ENCODE peak calls at places on chromosomes 6 and 20, in four cellular contexts. J is thoracic aorta, Y is osteocyte, K is fibroblast of mammary gland. S is an unnamed sample.

GRCh38 chr6:6897140-6897539 is 210.6 kb upstream of the RREB1 start:
- DNase-seq in J (no peak), Y (no peak), K (no peak), S (no peak)

GRCh38 chr6:44514085-44514484 is 126.6 kb downstream of the CDC5L start:
- DNase-seq in Y (peak; percentile 38), J (no peak), K (no peak), S (no peak)

GRCh38 chr20:49799698-49800097 is 12.9 kb upstream of the SLC9A8 start:
- DNase-seq in K (no peak), Y (no peak), J (no peak), S (no peak)

GRCh38 chr6:44653761-44654218 is 266.3 kb downstream of the CDC5L start:
- DNase-seq in Y (no peak), K (no peak), J (no peak), S (no peak)

GRCh38 chr6:122033564-122034181 is 365.8 kb upstream of the HSF2 start:
- DNase-seq in J (no peak), K (peak; percentile 71), Y (no peak), S (no peak)

GRCh38 chr6:136424450-136424849 is 125.8 kb downstream of the MAP7 start:
- DNase-seq in J (no peak), Y (no peak), K (no peak), S (no peak)

GRCh38 chr6:17583811-17584210 is 16.3 kb upstream of the FAM8A1 start:
- DNase-seq in Y (no peak), K (peak; percentile 53), J (no peak), S (no peak)

GRCh38 chr6:42831237-42831636 is 48.2 kb upstream of the RPL7L1 start:
- DNase-seq in J (no peak), Y (no peak), K (no peak), S (no peak)

GRCh38 chr6:121523628-121524027 is 88.2 kb downstream of the GJA1 start:
- DNase-seq in K (no peak), Y (no peak), J (no peak), S (no peak)

GRCh38 chr6:104771258-104771832 is 88.4 kb downstream of the HACE1 start:
- DNase-seq in K (peak; percentile 32), Y (no peak), J (no peak), S (no peak)

GRCh38 chr20:31374346-31374745 is 5.9 kb downstream of the DEFB118 start:
- DNase-seq in J (no peak), Y (no peak), K (no peak), S (no peak)

GRCh38 chr20:33668087-33668790 is 1.5 kb downstream of the ACTL10 start:
- DNase-seq in K (no peak), J (no peak), Y (no peak), S (peak; percentile 72)

GRCh38 chr6:37323568-37323967 is 30.2 kb upstream of the RNF8 start:
- DNase-seq in Y (no peak), J (no peak), K (peak; percentile 52), S (no peak)

GRCh38 chr6:72522735-72523141 is 99.1 kb upstream of the KCNQ5 start:
- DNase-seq in K (no peak), J (no peak), Y (no peak), S (no peak)

GRCh38 chr6:123380257-123380656 is 256.5 kb downstream of the TRDN start:
- DNase-seq in J (no peak), K (peak; percentile 43), Y (no peak), S (no peak)

GRCh38 chr6:11793277-11793676 is 14.7 kb upstream of the ADTRP start:
- DNase-seq in Y (no peak), K (no peak), J (no peak), S (no peak)

GRCh38 chr20:9507544-9508239 is 6.7 kb upstream of the LAMP5 start:
- DNase-seq in Y (no peak), K (no peak), J (no peak), S (no peak)

GRCh38 chr6:157531169-157531985 is 150.4 kb downstream of the ZDHHC14 start:
- DNase-seq in Y (no peak), J (no peak), K (no peak), S (peak; percentile 18)

GRCh38 chr6:12423852-12424251 is 133.7 kb downstream of the EDN1 start:
- DNase-seq in K (no peak), Y (no peak), J (no peak), S (no peak)

GRCh38 chr20:36399147-36399968 is 93.2 kb downstream of the DLGAP4 start:
- DNase-seq in J (no peak), K (peak; percentile 28), Y (no peak), S (peak; percentile 39)

GRCh38 chr20:44572551-44573500 is 9.6 kb upstream of the PKIG start:
- DNase-seq in K (peak; percentile 96), Y (no peak), J (no peak), S (no peak)

GRCh38 chr6:160519603-160520042 is 144.5 kb downstream of the LPA start:
- DNase-seq in J (no peak), Y (no peak), K (no peak), S (no peak)

DNA sequence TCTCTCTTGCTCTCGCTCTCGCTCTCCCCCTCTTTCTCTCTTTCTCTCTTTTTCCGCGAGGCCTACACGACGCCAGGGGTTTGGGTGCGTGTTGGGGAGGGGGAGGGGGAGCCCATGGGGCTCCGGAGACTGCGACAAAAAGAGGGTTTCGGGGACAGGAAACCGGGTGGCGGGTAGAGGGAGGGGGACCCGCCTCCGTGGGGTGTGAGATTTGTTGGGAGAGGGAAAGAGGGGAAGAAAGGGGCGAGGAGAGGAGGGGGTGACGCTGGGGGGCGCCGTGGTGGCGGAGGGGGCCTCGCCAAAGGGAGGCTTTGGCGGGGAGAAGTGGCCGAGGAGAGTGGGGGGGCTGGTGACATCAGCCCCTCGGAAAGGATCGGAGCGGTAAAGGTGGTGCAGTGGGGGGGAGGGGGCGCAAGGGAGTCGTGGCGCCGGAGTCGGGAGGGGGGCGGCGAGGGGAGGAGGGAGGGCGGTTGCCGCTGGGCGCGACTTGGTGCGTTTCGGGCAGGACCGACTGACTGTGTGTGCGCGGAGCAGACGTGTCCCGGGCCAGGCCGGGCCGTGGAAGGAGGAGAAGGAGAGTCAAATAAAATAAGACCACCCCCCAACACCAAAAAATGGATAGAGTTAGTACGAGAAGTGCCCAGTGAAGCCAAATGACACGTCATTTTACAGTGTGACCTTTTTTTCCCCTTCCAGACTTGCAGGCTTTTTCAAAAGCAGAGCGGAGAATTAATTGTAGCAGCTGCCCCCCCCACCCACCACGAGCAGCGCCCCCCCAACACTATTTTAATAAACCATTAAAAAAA is 39.8 kb downstream of the GNAS start:
- DNase-seq in K (peak; percentile 56), Y (peak; percentile 86), J (no peak), S (peak; percentile 56)
- TF ChIP-seq CTCF in K (no peak), Y (no peak), J (no peak), S (no peak)

GRCh38 chr6:47733879-47734558 is 35.6 kb downstream of the ADGRF4 start:
- DNase-seq in Y (no peak), K (peak; percentile 19), J (no peak), S (no peak)
- TF ChIP-seq CTCF in Y (peak; percentile 45), K (peak; percentile 11), J (no peak), S (peak; percentile 46)

GRCh38 chr6:71040841-71041240 is 84.0 kb upstream of the B3GAT2 start:
- DNase-seq in K (no peak), J (no peak), Y (no peak), S (no peak)

GRCh38 chr6:71044753-71045152 is 87.9 kb upstream of the B3GAT2 start:
- DNase-seq in Y (no peak), K (no peak), J (no peak), S (no peak)

GRCh38 chr6:71047401-71047800 is 90.5 kb upstream of the B3GAT2 start:
- DNase-seq in K (no peak), Y (no peak), J (no peak), S (no peak)

GRCh38 chr6:71045296-71045695 is 88.4 kb upstream of the B3GAT2 start:
- DNase-seq in J (no peak), Y (no peak), K (no peak), S (no peak)

GRCh38 chr6:71043902-71044301 is 87.0 kb upstream of the B3GAT2 start:
- DNase-seq in J (no peak), Y (no peak), K (peak; percentile 17), S (no peak)
- TF ChIP-seq CTCF in J (no peak), Y (no peak), K (no peak), S (no peak)

GRCh38 chr6:111720931-111721496 is 115.3 kb upstream of the TRAF3IP2 start:
- DNase-seq in Y (no peak), K (no peak), J (no peak), S (no peak)
- TF ChIP-seq CTCF in Y (no peak), K (no peak), J (no peak), S (no peak)

DNA sequence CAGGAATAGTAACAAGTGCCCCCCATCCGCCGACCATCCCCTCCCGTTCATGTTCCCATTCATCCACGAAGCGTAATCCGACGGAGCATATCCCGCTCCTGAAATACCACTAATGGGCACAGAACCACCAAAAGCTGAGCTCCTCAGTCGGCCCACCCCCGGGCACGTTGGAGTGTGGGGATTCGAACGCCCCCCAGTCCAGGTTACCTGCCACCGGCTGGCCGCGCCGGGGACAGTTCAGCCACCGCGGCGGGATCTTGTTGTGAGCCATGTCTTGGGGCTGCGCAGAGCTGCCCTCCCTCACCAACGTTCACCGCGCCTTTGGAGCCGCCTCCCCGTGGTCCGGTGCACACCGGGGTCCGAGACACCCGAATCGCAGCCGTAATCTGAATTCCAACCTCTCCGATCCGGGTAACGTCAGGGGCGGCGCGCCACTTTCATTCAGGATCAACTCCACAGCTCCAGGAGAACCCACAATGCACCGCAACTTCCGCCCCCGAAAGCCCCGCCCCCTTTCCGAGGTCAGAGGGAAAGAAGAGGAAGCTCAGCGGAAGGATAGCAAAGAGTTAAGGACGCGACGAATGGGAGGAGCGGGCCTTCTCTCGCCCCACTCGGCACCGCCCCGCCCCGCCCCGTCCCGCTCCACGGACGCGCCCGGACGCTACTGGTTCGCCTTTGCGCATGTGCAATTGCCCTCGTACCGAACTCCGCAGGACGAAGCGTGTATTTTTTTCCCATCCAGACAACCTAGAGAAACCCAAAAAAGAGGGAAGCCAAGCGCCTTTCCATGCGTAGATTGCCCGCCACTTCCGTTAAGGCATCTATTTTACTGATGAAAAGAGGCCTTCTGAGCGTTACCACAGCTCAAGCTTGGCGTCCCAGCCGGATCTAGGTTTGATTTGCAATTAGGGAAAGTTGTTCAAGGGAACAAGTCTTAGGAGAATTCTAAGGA is at the start of gene RNGTT:
- DNase-seq in Y (peak; percentile 99), K (peak; percentile 95), J (peak; percentile 98), S (peak; percentile 97)
- TF ChIP-seq CTCF in Y (no peak), K (no peak), J (no peak), S (no peak)

DNA sequence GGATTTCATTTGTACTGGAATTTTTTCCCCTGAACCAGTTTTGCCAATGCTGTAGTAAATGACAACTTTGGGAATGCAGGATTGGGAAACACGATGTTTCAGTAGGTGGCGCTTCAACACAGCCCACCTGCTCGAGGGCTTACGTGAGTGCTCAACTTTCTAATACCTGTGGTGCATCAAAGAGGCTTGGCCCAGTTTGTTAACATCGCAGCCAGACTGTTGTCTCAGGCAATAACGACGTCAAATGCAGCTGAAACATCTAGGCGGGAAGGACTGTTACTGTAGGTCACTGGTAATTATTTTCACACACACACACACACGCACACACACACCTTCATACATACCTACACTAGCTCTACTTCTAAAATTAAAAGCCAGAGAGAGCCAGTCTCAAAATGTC is 815.5 kb upstream of the SLC35B3 start:
- DNase-seq in K (peak; percentile 23), J (no peak), Y (no peak), S (peak; percentile 30)
- TF ChIP-seq CTCF in K (peak; percentile 46), J (no peak), Y (peak; percentile 84), S (peak; percentile 82)

GRCh38 chr6:26021350-26022165 is 59.0 kb downstream of the TRIM38 start:
- DNase-seq in J (peak; percentile 74), K (peak; percentile 94), Y (peak; percentile 95), S (peak; percentile 77)
- TF ChIP-seq CTCF in J (no peak), K (no peak), Y (no peak), S (no peak)

GRCh38 chr6:4253604-4254211 is 118.3 kb upstream of the ECI2 start:
- DNase-seq in K (peak; percentile 70), Y (no peak), J (no peak), S (no peak)
- TF ChIP-seq CTCF in K (peak; percentile 71), Y (peak; percentile 78), J (peak; percentile 29), S (peak; percentile 27)

S was measured in progenitor cell of endocrine pancreas.